ENCODE peak calls at places on chromosomes 2 and 18, in seven cellular contexts. One of them, this sample, is unnamed.
A peak's percentile ranks its signal among the peaks of the same experiment; 100 is the strongest.

GRCh38 chr2:239605976-239606375 is 205.2 kb upstream of the HDAC4 start:
- DNase-seq in thoracic aorta: no peak
- DNase-seq in AG09319: no peak
- DNase-seq in bronchial epithelial cell: no peak
- DNase-seq in HFFc6: no peak
- DNase-seq in cardiac fibroblast: no peak
- DNase-seq in brain microvascular endothelial cell: no peak
- DNase-seq in this sample: no peak

GRCh38 chr2:69955029-69955428 is 6.4 kb downstream of the ASPRV1 start:
- DNase-seq in thoracic aorta: no peak
- DNase-seq in AG09319: no peak
- DNase-seq in bronchial epithelial cell: peak; percentile 41
- DNase-seq in HFFc6: no peak
- DNase-seq in cardiac fibroblast: no peak
- DNase-seq in brain microvascular endothelial cell: no peak
- DNase-seq in this sample: no peak

GRCh38 chr2:71337776-71338175 is 6.2 kb downstream of the ZNF638 start:
- DNase-seq in thoracic aorta: no peak
- DNase-seq in AG09319: no peak
- DNase-seq in bronchial epithelial cell: no peak
- DNase-seq in HFFc6: no peak
- DNase-seq in cardiac fibroblast: no peak
- DNase-seq in brain microvascular endothelial cell: no peak
- DNase-seq in this sample: no peak

GRCh38 chr2:210225461-210225798 is 183 bp upstream of the ACADL start:
- DNase-seq in thoracic aorta: no peak
- DNase-seq in AG09319: no peak
- DNase-seq in bronchial epithelial cell: peak; percentile 12
- DNase-seq in HFFc6: no peak
- DNase-seq in cardiac fibroblast: peak; percentile 26
- DNase-seq in brain microvascular endothelial cell: peak; percentile 6
- DNase-seq in this sample: peak; percentile 10

GRCh38 chr2:99317156-99317872 is 16.3 kb upstream of the LYG1 start:
- DNase-seq in thoracic aorta: no peak
- DNase-seq in AG09319: no peak
- DNase-seq in bronchial epithelial cell: no peak
- DNase-seq in HFFc6: no peak
- DNase-seq in cardiac fibroblast: no peak
- DNase-seq in brain microvascular endothelial cell: no peak
- DNase-seq in this sample: no peak

GRCh38 chr18:13280066-13280795 is 61.7 kb downstream of the LDLRAD4 start:
- DNase-seq in thoracic aorta: no peak
- DNase-seq in AG09319: no peak
- DNase-seq in bronchial epithelial cell: no peak
- DNase-seq in HFFc6: no peak
- DNase-seq in cardiac fibroblast: peak; percentile 17
- DNase-seq in brain microvascular endothelial cell: no peak
- DNase-seq in this sample: no peak

GRCh38 chr2:176122633-176123482 is at the start of gene HOXD9:
- DNase-seq in thoracic aorta: no peak
- DNase-seq in AG09319: no peak
- DNase-seq in bronchial epithelial cell: no peak
- DNase-seq in HFFc6: no peak
- DNase-seq in cardiac fibroblast: no peak
- DNase-seq in brain microvascular endothelial cell: no peak
- DNase-seq in this sample: no peak

GRCh38 chr2:143758629-143759330 is 629.6 kb downstream of the ARHGAP15 start:
- DNase-seq in thoracic aorta: no peak
- DNase-seq in AG09319: no peak
- DNase-seq in bronchial epithelial cell: peak; percentile 56
- DNase-seq in HFFc6: no peak
- DNase-seq in cardiac fibroblast: no peak
- DNase-seq in brain microvascular endothelial cell: no peak
- DNase-seq in this sample: peak; percentile 8

GRCh38 chr2:75429036-75429435 is 131.7 kb downstream of the EVA1A start:
- DNase-seq in thoracic aorta: no peak
- DNase-seq in AG09319: no peak
- DNase-seq in bronchial epithelial cell: no peak
- DNase-seq in HFFc6: no peak
- DNase-seq in cardiac fibroblast: no peak
- DNase-seq in brain microvascular endothelial cell: no peak
- DNase-seq in this sample: no peak

GRCh38 chr2:167964650-167965404 is 282.6 kb downstream of the STK39 start:
- DNase-seq in thoracic aorta: no peak
- DNase-seq in AG09319: no peak
- DNase-seq in bronchial epithelial cell: peak; percentile 20
- DNase-seq in HFFc6: peak; percentile 13
- DNase-seq in cardiac fibroblast: peak; percentile 36
- DNase-seq in brain microvascular endothelial cell: no peak
- DNase-seq in this sample: no peak

GRCh38 chr2:149180226-149180875 is 141.9 kb downstream of the LYPD6B start:
- DNase-seq in thoracic aorta: no peak
- DNase-seq in AG09319: no peak
- DNase-seq in bronchial epithelial cell: no peak
- DNase-seq in HFFc6: peak; percentile 20
- DNase-seq in cardiac fibroblast: no peak
- DNase-seq in brain microvascular endothelial cell: no peak
- DNase-seq in this sample: no peak

GRCh38 chr2:48530033-48530804 is at the start of gene STON1:
- DNase-seq in thoracic aorta: no peak
- DNase-seq in AG09319: no peak
- DNase-seq in bronchial epithelial cell: no peak
- DNase-seq in HFFc6: no peak
- DNase-seq in cardiac fibroblast: peak; percentile 83
- DNase-seq in brain microvascular endothelial cell: no peak
- DNase-seq in this sample: peak; percentile 26

GRCh38 chr18:48418409-48419267 is 9.5 kb upstream of the ZBTB7C start:
- DNase-seq in thoracic aorta: peak; percentile 57
- DNase-seq in AG09319: no peak
- DNase-seq in bronchial epithelial cell: no peak
- DNase-seq in HFFc6: no peak
- DNase-seq in cardiac fibroblast: no peak
- DNase-seq in brain microvascular endothelial cell: no peak
- DNase-seq in this sample: no peak

GRCh38 chr2:144041612-144042011 is 478.3 kb downstream of the ZEB2 start:
- DNase-seq in thoracic aorta: no peak
- DNase-seq in AG09319: no peak
- DNase-seq in bronchial epithelial cell: no peak
- DNase-seq in HFFc6: no peak
- DNase-seq in cardiac fibroblast: no peak
- DNase-seq in brain microvascular endothelial cell: no peak
- DNase-seq in this sample: no peak

GRCh38 chr18:28065031-28065792 is 111.7 kb downstream of the CDH2 start:
- DNase-seq in thoracic aorta: no peak
- DNase-seq in AG09319: no peak
- DNase-seq in bronchial epithelial cell: peak; percentile 86
- DNase-seq in HFFc6: peak; percentile 93
- DNase-seq in cardiac fibroblast: peak; percentile 89
- DNase-seq in brain microvascular endothelial cell: peak; percentile 93
- DNase-seq in this sample: peak; percentile 11

GRCh38 chr2:240567137-240567871 is 980 bp upstream of the RNPEPL1 start:
- DNase-seq in thoracic aorta: no peak
- DNase-seq in AG09319: no peak
- DNase-seq in bronchial epithelial cell: peak; percentile 46
- DNase-seq in HFFc6: no peak
- DNase-seq in cardiac fibroblast: no peak
- DNase-seq in brain microvascular endothelial cell: no peak
- DNase-seq in this sample: no peak

GRCh38 chr18:78399992-78400503 is 579.6 kb upstream of the SALL3 start:
- DNase-seq in thoracic aorta: no peak
- DNase-seq in AG09319: no peak
- DNase-seq in bronchial epithelial cell: no peak
- DNase-seq in HFFc6: no peak
- DNase-seq in cardiac fibroblast: no peak
- DNase-seq in brain microvascular endothelial cell: no peak
- DNase-seq in this sample: no peak

GRCh38 chr2:108031471-108031941 is 45.2 kb downstream of the SLC5A7 start:
- DNase-seq in thoracic aorta: no peak
- DNase-seq in AG09319: no peak
- DNase-seq in bronchial epithelial cell: no peak
- DNase-seq in HFFc6: no peak
- DNase-seq in cardiac fibroblast: no peak
- DNase-seq in brain microvascular endothelial cell: no peak
- DNase-seq in this sample: no peak

GRCh38 chr2:108029912-108030311 is 43.6 kb downstream of the SLC5A7 start:
- DNase-seq in thoracic aorta: no peak
- DNase-seq in AG09319: no peak
- DNase-seq in bronchial epithelial cell: no peak
- DNase-seq in HFFc6: no peak
- DNase-seq in cardiac fibroblast: no peak
- DNase-seq in brain microvascular endothelial cell: no peak
- DNase-seq in this sample: no peak

GRCh38 chr2:108034843-108035242 is 48.5 kb downstream of the SLC5A7 start:
- DNase-seq in thoracic aorta: no peak
- DNase-seq in AG09319: no peak
- DNase-seq in bronchial epithelial cell: peak; percentile 4
- DNase-seq in HFFc6: no peak
- DNase-seq in cardiac fibroblast: no peak
- DNase-seq in brain microvascular endothelial cell: no peak
- DNase-seq in this sample: no peak
- TF ChIP-seq CTCF in thoracic aorta: no peak
- TF ChIP-seq CTCF in AG09319: no peak
- TF ChIP-seq CTCF in bronchial epithelial cell: peak; percentile 10
- TF ChIP-seq CTCF in HFFc6: no peak
- TF ChIP-seq CTCF in cardiac fibroblast: no peak
- TF ChIP-seq CTCF in brain microvascular endothelial cell: no peak
- TF ChIP-seq CTCF in this sample: no peak

GRCh38 chr2:156065912-156066311 is 266.6 kb downstream of the NR4A2 start:
- DNase-seq in thoracic aorta: no peak
- DNase-seq in AG09319: no peak
- DNase-seq in bronchial epithelial cell: no peak
- DNase-seq in HFFc6: no peak
- DNase-seq in cardiac fibroblast: no peak
- DNase-seq in brain microvascular endothelial cell: no peak
- DNase-seq in this sample: no peak
- TF ChIP-seq CTCF in thoracic aorta: no peak
- TF ChIP-seq CTCF in AG09319: no peak
- TF ChIP-seq CTCF in bronchial epithelial cell: peak; percentile 17
- TF ChIP-seq CTCF in HFFc6: no peak
- TF ChIP-seq CTCF in cardiac fibroblast: no peak
- TF ChIP-seq CTCF in brain microvascular endothelial cell: no peak
- TF ChIP-seq CTCF in this sample: no peak

GRCh38 chr2:198930170-198930569 is 527.6 kb downstream of the SATB2 start:
- DNase-seq in thoracic aorta: no peak
- DNase-seq in AG09319: peak; percentile 0
- DNase-seq in bronchial epithelial cell: no peak
- DNase-seq in HFFc6: no peak
- DNase-seq in cardiac fibroblast: no peak
- DNase-seq in brain microvascular endothelial cell: no peak
- DNase-seq in this sample: no peak
- TF ChIP-seq CTCF in thoracic aorta: no peak
- TF ChIP-seq CTCF in AG09319: peak; percentile 48
- TF ChIP-seq CTCF in bronchial epithelial cell: no peak
- TF ChIP-seq CTCF in HFFc6: no peak
- TF ChIP-seq CTCF in cardiac fibroblast: no peak
- TF ChIP-seq CTCF in brain microvascular endothelial cell: peak; percentile 32
- TF ChIP-seq CTCF in this sample: no peak

GRCh38 chr2:224359569-224359968 is 42.3 kb downstream of the FAM124B start:
- DNase-seq in thoracic aorta: no peak
- DNase-seq in AG09319: no peak
- DNase-seq in bronchial epithelial cell: no peak
- DNase-seq in HFFc6: no peak
- DNase-seq in cardiac fibroblast: peak; percentile 8
- DNase-seq in brain microvascular endothelial cell: no peak
- DNase-seq in this sample: no peak
- TF ChIP-seq CTCF in thoracic aorta: no peak
- TF ChIP-seq CTCF in AG09319: peak; percentile 16
- TF ChIP-seq CTCF in bronchial epithelial cell: peak; percentile 14
- TF ChIP-seq CTCF in HFFc6: peak; percentile 64
- TF ChIP-seq CTCF in cardiac fibroblast: peak; percentile 44
- TF ChIP-seq CTCF in brain microvascular endothelial cell: peak; percentile 72
- TF ChIP-seq CTCF in this sample: no peak

GRCh38 chr2:79982445-79982844 is 322.1 kb downstream of the LRRTM1 start:
- DNase-seq in thoracic aorta: no peak
- DNase-seq in AG09319: no peak
- DNase-seq in bronchial epithelial cell: no peak
- DNase-seq in HFFc6: no peak
- DNase-seq in cardiac fibroblast: no peak
- DNase-seq in brain microvascular endothelial cell: no peak
- DNase-seq in this sample: peak; percentile 5
- TF ChIP-seq CTCF in thoracic aorta: no peak
- TF ChIP-seq CTCF in AG09319: no peak
- TF ChIP-seq CTCF in bronchial epithelial cell: no peak
- TF ChIP-seq CTCF in HFFc6: peak; percentile 71
- TF ChIP-seq CTCF in cardiac fibroblast: peak; percentile 4
- TF ChIP-seq CTCF in brain microvascular endothelial cell: peak; percentile 52
- TF ChIP-seq CTCF in this sample: no peak